ENCODE peak calls at places on chromosomes 13 and 19, in ten cellular contexts. W, J, X, Q, Y, Z, P, U, B and G are unnamed samples.

GRCh38 chr19:51571599-51571998 is 516 bp downstream of the ZNF175 start:
- DNase-seq in W (no peak), J (no peak), X (no peak), Q (no peak), Y (no peak), Z (no peak), P (no peak), U (no peak), B (no peak), G (no peak)

GRCh38 chr19:3765121-3765520 is 2.6 kb downstream of the MRPL54 start:
- DNase-seq in W (peak; percentile 13), J (no peak), X (no peak), Q (no peak), Y (no peak), Z (no peak), P (no peak), U (no peak), B (no peak), G (no peak)

GRCh38 chr13:59099182-59099950 is 1064.4 kb downstream of the DIAPH3 start:
- DNase-seq in W (no peak), J (no peak), X (no peak), Q (no peak), Y (no peak), Z (no peak), P (no peak), U (no peak), B (no peak), G (no peak)

GRCh38 chr13:40994581-40995230 is 24.4 kb downstream of the ELF1 start:
- DNase-seq in W (no peak), J (no peak), X (no peak), Q (no peak), Y (no peak), Z (no peak), P (no peak), U (no peak), B (no peak), G (no peak)

GRCh38 chr19:2627319-2627829 is 75.1 kb downstream of the GNG7 start:
- DNase-seq in W (peak; percentile 94), J (peak; percentile 41), X (peak; percentile 92), Q (peak; percentile 88), Y (peak; percentile 92), Z (no peak), P (peak; percentile 65), U (peak; percentile 99), B (peak; percentile 93), G (peak; percentile 78)

GRCh38 chr13:74103970-74104555 is 30.1 kb downstream of the KLF12 start:
- DNase-seq in W (peak; percentile 74), J (no peak), X (no peak), Q (no peak), Y (no peak), Z (no peak), P (no peak), U (no peak), B (no peak), G (no peak)

GRCh38 chr13:102400619-102401125 is 1.2 kb downstream of the FGF14 start:
- DNase-seq in W (no peak), J (peak; percentile 22), X (no peak), Q (no peak), Y (no peak), Z (peak; percentile 37), P (peak; percentile 27), U (peak; percentile 81), B (no peak), G (peak; percentile 42)

GRCh38 chr19:20471441-20471840 is 94.1 kb downstream of the ZNF737 start:
- DNase-seq in W (no peak), J (no peak), X (no peak), Q (no peak), Y (no peak), Z (no peak), P (no peak), U (no peak), B (no peak), G (peak; percentile 53)

GRCh38 chr13:96816874-96817273 is 177.4 kb downstream of the OXGR1 start:
- DNase-seq in W (no peak), J (no peak), X (no peak), Q (no peak), Y (no peak), Z (peak; percentile 58), P (no peak), U (no peak), B (no peak), G (no peak)

GRCh38 chr13:114118086-114118762 is 14.2 kb downstream of the RASA3 start:
- DNase-seq in W (no peak), J (no peak), X (no peak), Q (no peak), Y (no peak), Z (no peak), P (no peak), U (peak; percentile 95), B (no peak), G (no peak)

GRCh38 chr19:12867120-12868099 is 13.8 kb downstream of the DNASE2 start:
- DNase-seq in W (peak; percentile 73), J (peak; percentile 57), X (no peak), Q (peak; percentile 53), Y (peak; percentile 83), Z (peak; percentile 94), P (peak; percentile 55), U (peak; percentile 96), B (no peak), G (peak; percentile 75)

GRCh38 chr19:14434543-14435319 is 1.6 kb downstream of the PKN1 start:
- DNase-seq in W (peak; percentile 77), J (peak; percentile 72), X (no peak), Q (peak; percentile 39), Y (peak; percentile 71), Z (no peak), P (peak; percentile 65), U (peak; percentile 94), B (peak; percentile 36), G (peak; percentile 62)

GRCh38 chr13:94169783-94170513 is 309.5 kb downstream of the DCT start:
- DNase-seq in W (no peak), J (no peak), X (no peak), Q (peak; percentile 23), Y (no peak), Z (no peak), P (peak; percentile 26), U (no peak), B (peak; percentile 9), G (no peak)

GRCh38 chr13:65913173-65913572 is 1317.0 kb downstream of the PCDH9 start:
- DNase-seq in W (peak; percentile 94), J (no peak), X (peak; percentile 22), Q (no peak), Y (no peak), Z (no peak), P (no peak), U (peak; percentile 27), B (no peak), G (no peak)

GRCh38 chr13:78194904-78195639 is 276.4 kb upstream of the EDNRB start:
- DNase-seq in W (peak; percentile 2), J (no peak), X (no peak), Q (no peak), Y (no peak), Z (no peak), P (no peak), U (no peak), B (no peak), G (no peak)

GRCh38 chr13:83086948-83087347 is 795.3 kb downstream of the SLITRK1 start:
- DNase-seq in W (no peak), J (no peak), X (no peak), Q (no peak), Y (no peak), Z (no peak), P (no peak), U (no peak), B (no peak), G (no peak)

GRCh38 chr13:79382545-79383275 is 23.3 kb downstream of the RBM26 start:
- DNase-seq in W (peak; percentile 35), J (no peak), X (no peak), Q (no peak), Y (no peak), Z (no peak), P (no peak), U (no peak), B (no peak), G (no peak)

GRCh38 chr13:91567485-91568207 is 169.2 kb downstream of the GPC5 start:
- DNase-seq in W (no peak), J (no peak), X (no peak), Q (no peak), Y (no peak), Z (no peak), P (no peak), U (no peak), B (no peak), G (no peak)
- H3K4me1 ChIP-seq in W (no peaks in the 10 kb centered on the region), J (no peaks in the 10 kb centered on the region), X (no peaks in the 10 kb centered on the region), Q (no peaks in the 10 kb centered on the region), Y (no peaks in the 10 kb centered on the region), Z (no peaks in the 10 kb centered on the region), P (no peaks in the 10 kb centered on the region), U (no peaks in the 10 kb centered on the region), B (no peaks in the 10 kb centered on the region), G (no peaks in the 10 kb centered on the region)

DNA sequence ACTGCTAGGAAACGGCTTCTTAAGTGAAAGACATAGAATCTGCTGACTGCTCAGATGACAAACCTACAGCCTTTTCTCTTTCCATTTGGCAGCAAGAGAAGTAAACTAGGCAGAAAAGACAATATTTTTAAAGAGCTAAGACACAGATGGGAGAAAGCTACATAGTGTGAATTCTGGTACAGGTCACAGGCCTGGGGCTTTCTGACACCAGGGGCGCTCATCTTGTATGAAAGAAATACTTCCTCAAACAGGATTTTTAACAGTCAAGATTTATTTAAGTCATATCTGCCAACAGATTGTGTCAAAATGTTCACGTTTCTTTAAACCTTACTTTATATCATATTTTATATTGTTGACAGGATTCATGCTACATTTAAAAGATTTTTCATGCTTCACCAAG is 78.4 kb downstream of the MIPEP start:
- DNase-seq in W (no peak), J (no peak), X (no peak), Q (no peak), Y (no peak), Z (no peak), P (no peak), U (no peak), B (no peak), G (no peak)
- TF ChIP-seq CTCF in W (no peak), J (no peak), X (no peak), Q (no peak), Y (no peak), Z (peak; percentile 52), P (peak; percentile 17), U (no peak), B (no peak), G (no peak)

GRCh38 chr13:31485651-31486051 is 253.7 kb upstream of the RXFP2 start:
- DNase-seq in W (peak; percentile 2), J (no peak), X (no peak), Q (no peak), Y (no peak), Z (no peak), P (no peak), U (no peak), B (no peak), G (no peak)

DNA sequence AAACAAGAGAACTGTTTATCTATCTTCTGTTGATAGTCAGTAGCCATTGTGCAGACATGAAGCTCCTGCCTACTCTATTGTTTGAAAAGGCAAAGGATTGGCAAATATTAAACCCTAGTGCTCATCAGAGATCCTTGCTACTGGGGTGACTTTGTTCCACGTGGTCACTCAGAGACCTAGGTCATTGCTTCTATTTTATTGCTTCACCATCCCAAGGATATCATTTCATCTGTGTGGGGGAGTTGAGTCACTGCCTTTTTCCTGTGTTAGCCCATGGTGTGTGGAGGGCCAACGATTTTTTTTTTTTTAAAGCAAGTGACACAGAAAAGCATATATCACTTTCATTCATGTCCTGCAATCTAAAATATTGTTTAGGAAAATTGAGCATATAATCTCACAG is 254.1 kb upstream of the RXFP2 start:
- DNase-seq in W (peak; percentile 1), J (no peak), X (no peak), Q (no peak), Y (no peak), Z (no peak), P (no peak), U (peak; percentile 8), B (no peak), G (no peak)
- H3K4me1 ChIP-seq in W (no peaks in the 10 kb centered on the region), J (no peaks in the 10 kb centered on the region), X (no peaks in the 10 kb centered on the region), Q (no peaks in the 10 kb centered on the region), Y (no peaks in the 10 kb centered on the region), Z (no peaks in the 10 kb centered on the region), P (no peaks in the 10 kb centered on the region), U (peaks cover 23% of the 10 kb centered on the region), B (no peaks in the 10 kb centered on the region), G (no peaks in the 10 kb centered on the region)

GRCh38 chr13:38045278-38046048 is 175.9 kb upstream of the TRPC4 start:
- DNase-seq in W (peak; percentile 40), J (no peak), X (no peak), Q (no peak), Y (no peak), Z (peak; percentile 43), P (no peak), U (no peak), B (no peak), G (no peak)
- TF ChIP-seq CTCF in W (peak; percentile 61), J (no peak), X (no peak), Q (no peak), Y (no peak), Z (peak; percentile 74), P (peak; percentile 21), U (peak; percentile 78), B (no peak), G (no peak)